ENCODE peak calls at places on chromosomes 7 and 10, in ten cellular contexts. H is CD4-positive, alpha-beta T cell; X is cardiac muscle cell; W is fibroblast of mammary gland; G is A549; K is tibial artery; S is neural crest cell; C is H9; Q is chondrocyte; R is heart left ventricle. Y is an unnamed sample.

GRCh38 chr7:40019558-40019957 is 69.5 kb downstream of the CDK13 start:
- DNase-seq in G (no peak), H (no peak), K (no peak), W (no peak), Q (no peak), R (no peak), X (no peak), C (no peak), S (no peak), Y (no peak)

GRCh38 chr10:42543840-42544372 is 94.5 kb downstream of the ZNF33B start:
- DNase-seq in G (no peak), H (no peak), Q (no peak), R (no peak), K (no peak), X (no peak), S (no peak), W (no peak), C (no peak), Y (no peak)

GRCh38 chr10:42988517-42989395 is 88.1 kb upstream of the RET start:
- DNase-seq in C (no peak), W (no peak), H (no peak), R (no peak), Q (no peak), G (no peak), K (no peak), X (no peak), S (no peak), Y (no peak)

GRCh38 chr7:103867874-103868273 is 121.6 kb downstream of the RELN start:
- DNase-seq in W (no peak), X (no peak), Q (no peak), K (no peak), R (no peak), H (no peak), C (no peak), G (no peak), S (no peak), Y (no peak)

GRCh38 chr7:5393328-5393727 is 30.3 kb downstream of the TNRC18 start:
- DNase-seq in K (no peak), S (no peak), Q (no peak), X (no peak), C (no peak), W (no peak), R (no peak), H (no peak), G (no peak), Y (no peak)

GRCh38 chr10:48366261-48366660 is 59.8 kb downstream of the MAPK8 start:
- DNase-seq in W (no peak), K (no peak), X (no peak), Q (no peak), S (no peak), C (no peak), G (peak), R (no peak), H (no peak), Y (no peak)

GRCh38 chr10:126393076-126393475 is 4.8 kb upstream of the ADAM12 start:
- DNase-seq in C (no peak), G (no peak), Q (no peak), K (no peak), S (no peak), H (no peak), W (no peak), X (no peak), R (no peak), Y (no peak)

GRCh38 chr10:34319197-34319846 is 495.8 kb downstream of the PARD3 start:
- DNase-seq in W (peak), S (no peak), G (peak), Q (no peak), C (no peak), H (no peak), R (no peak), X (peak), K (no peak), Y (no peak)

GRCh38 chr7:15309891-15310290 is 251.9 kb downstream of the AGMO start:
- DNase-seq in W (peak), C (no peak), X (no peak), S (no peak), G (no peak), K (no peak), Q (no peak), R (no peak), H (no peak), Y (no peak)

GRCh38 chr10:3099291-3100092 is 32.1 kb downstream of the PFKP start:
- DNase-seq in X (no peak), H (no peak), G (no peak), R (no peak), S (no peak), W (peak), Q (peak), C (no peak), K (no peak), Y (no peak)

DNA sequence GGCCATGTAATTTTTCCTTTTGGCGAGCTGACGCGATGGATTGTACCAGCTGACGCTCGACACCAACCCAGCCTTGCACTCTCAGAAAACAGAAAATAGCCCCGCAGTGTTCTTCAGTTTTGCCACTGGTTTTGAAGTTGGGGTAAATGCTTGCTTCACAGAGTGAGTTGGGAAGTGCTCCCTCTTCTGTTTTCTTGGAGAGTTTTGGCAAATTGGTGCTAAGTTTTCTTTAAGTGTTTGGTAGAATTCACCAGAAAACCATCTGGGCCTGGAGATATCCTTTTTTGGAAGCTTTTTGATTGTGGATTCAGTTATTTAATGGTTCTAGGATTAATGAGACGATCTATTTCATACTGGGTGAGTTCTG is 252.8 kb downstream of the ELFN1 start:
- DNase-seq in H (no peak), Q (no peak), S (no peak), R (no peak), K (no peak), G (no peak), X (no peak), C (no peak), W (peak), Y (no peak)
- TF ChIP-seq CTCF in H (no peak), Q (peak), S (no peak), R (no peak), K (no peak), G (no peak), X (peak), C (peak), W (peak), Y (no peak)

DNA sequence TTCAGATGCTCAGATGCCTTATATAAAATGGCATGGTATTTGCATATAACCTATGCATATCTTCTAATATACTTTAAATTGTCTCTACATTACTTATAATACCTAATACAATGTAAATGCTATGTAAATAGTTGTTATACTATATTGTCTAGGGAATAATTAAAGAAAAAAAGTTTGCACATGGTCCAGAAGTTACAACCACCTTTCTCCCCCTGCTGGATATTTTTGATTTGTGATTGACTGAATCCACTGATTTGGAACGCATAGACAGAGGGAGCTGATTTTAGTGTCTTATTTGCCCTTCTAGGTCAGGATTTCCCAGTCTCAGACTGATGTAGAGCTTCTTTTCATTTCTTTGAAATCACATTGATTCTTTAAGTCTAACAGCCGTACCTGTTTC is 31.8 kb downstream of the MDFIC start:
- DNase-seq in X (no peak), S (no peak), W (no peak), Q (no peak), H (no peak), C (no peak), G (no peak), K (no peak), R (no peak), Y (no peak)
- TF ChIP-seq CTCF in X (no peak), S (peak), W (peak), Q (peak), H (peak), C (no peak), G (no peak), K (no peak), R (no peak), Y (no peak)

GRCh38 chr7:158187055-158187770 is 400.4 kb downstream of the PTPRN2 start:
- DNase-seq in C (no peak), G (no peak), W (no peak), X (no peak), K (no peak), S (no peak), R (no peak), Q (no peak), H (no peak), Y (no peak)
- TF ChIP-seq CTCF in C (no peak), G (no peak), W (no peak), X (no peak), K (no peak), S (no peak), R (no peak), Q (no peak), H (no peak), Y (no peak)

DNA sequence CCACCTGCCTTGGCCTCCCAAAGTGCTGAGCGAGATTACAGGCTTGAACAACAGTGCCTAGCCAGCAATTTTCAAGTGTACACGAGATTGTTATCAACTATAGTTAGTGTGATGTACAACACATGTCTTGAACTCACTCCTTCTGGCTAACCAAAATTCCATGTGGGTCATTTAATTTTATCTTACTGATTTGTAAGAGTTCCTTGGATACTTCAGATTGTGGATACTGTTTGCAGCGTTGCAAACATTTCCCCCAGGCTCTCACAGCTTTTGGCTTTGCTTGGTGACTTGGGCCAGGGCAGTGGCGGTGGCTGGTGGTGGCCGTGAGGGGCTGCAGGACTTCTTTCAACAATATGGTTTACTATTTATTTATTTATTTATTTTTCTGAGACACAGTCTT is 8.5 kb upstream of the TMEM270 start:
- DNase-seq in Q (no peak), H (no peak), R (no peak), X (no peak), W (no peak), K (no peak), S (no peak), G (no peak), C (no peak), Y (no peak)
- TF ChIP-seq CTCF in Q (no peak), H (no peak), R (no peak), X (no peak), W (no peak), K (no peak), S (no peak), G (no peak), C (peak), Y (no peak)

DNA sequence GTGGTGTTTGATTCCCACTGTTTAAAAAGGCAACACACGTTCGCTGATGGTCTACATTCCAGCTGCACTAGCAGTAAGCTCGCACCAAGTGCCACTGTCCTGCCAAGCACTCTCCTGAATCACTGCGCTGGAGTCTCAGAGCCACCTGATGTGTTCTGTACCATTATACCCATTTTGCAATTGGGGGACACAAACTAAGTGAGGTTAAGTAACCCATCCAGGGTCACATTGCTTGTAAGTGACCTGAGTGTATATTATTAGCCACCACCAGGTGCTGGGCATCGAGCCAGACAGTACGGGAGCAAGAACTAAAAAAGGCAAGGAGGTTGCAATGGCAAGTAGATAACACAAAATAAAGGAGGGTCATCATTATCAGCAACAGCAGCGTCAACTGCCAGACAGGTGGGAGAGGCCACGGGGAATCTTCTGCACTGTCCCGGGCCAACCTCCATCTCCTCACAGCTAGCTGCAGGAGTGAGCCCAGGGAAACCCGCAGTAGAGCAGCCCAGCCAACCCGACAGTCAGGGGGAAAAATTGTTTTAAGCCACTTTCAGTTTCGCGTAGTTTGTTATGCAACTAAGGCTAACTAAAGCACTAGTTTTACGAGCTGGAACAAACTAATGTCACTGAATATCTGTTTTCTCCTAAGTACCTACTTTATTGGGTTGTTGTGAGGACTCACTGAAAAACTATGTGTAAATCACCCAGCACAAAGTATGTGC is 712 bp upstream of the CPVL start:
- DNase-seq in X (peak), R (peak), H (no peak), G (no peak), K (no peak), Q (no peak), S (no peak), W (peak), C (peak), Y (peak)
- TF ChIP-seq CTCF in X (no peak), R (no peak), H (no peak), G (no peak), K (no peak), Q (no peak), S (peak), W (no peak), C (peak), Y (peak)

GRCh38 chr7:8035647-8036518 is 67.3 kb downstream of the GLCCI1 start:
- DNase-seq in R (no peak), K (no peak), G (peak), C (peak), Q (no peak), X (peak), W (peak), S (no peak), H (no peak), Y (no peak)
- TF ChIP-seq CTCF in R (no peak), K (no peak), G (peak), C (peak), Q (peak), X (peak), W (peak), S (peak), H (peak), Y (peak)

GRCh38 chr10:83991986-83992753 is 147.1 kb upstream of the GHITM start:
- DNase-seq in H (no peak), K (no peak), W (no peak), R (no peak), S (peak), X (peak), G (peak), Q (no peak), C (peak), Y (peak)
- TF ChIP-seq CTCF in H (no peak), K (no peak), W (peak), R (no peak), S (peak), X (peak), G (no peak), Q (peak), C (peak), Y (peak)

DNA sequence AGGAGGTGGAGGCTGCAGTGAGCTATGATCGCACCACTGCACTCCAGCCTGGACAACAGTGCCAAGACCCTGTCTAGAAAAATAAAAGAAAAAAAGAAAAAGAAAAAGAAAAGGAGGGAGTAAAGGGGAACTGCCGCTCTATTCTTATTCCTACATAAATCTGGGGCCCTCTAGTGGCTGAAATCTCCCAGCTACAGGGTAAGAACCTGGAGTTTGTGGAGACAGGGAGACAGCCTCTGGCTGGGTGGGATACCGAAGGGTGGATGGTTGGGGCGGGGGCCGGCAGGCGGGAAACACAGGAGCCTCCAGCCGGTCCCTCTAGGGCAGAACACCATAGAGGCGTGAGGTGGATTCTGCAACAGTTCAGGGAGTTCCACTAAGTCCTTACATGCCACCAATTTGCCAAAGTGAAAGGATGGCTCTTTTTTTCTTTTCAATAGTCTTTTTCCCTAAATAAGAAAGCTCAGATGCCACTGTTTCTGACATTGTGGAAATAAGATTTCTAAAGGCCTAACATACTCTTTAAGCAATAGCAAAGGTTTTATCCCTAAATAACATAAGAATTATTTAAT is 117.3 kb downstream of the SVIL start:
- DNase-seq in C (peak), H (no peak), W (peak), R (no peak), K (no peak), X (peak), G (peak), Q (no peak), S (peak), Y (peak)
- TF ChIP-seq CTCF in C (peak), H (no peak), W (peak), R (peak), K (no peak), X (peak), G (peak), Q (peak), S (peak), Y (peak)

DNA sequence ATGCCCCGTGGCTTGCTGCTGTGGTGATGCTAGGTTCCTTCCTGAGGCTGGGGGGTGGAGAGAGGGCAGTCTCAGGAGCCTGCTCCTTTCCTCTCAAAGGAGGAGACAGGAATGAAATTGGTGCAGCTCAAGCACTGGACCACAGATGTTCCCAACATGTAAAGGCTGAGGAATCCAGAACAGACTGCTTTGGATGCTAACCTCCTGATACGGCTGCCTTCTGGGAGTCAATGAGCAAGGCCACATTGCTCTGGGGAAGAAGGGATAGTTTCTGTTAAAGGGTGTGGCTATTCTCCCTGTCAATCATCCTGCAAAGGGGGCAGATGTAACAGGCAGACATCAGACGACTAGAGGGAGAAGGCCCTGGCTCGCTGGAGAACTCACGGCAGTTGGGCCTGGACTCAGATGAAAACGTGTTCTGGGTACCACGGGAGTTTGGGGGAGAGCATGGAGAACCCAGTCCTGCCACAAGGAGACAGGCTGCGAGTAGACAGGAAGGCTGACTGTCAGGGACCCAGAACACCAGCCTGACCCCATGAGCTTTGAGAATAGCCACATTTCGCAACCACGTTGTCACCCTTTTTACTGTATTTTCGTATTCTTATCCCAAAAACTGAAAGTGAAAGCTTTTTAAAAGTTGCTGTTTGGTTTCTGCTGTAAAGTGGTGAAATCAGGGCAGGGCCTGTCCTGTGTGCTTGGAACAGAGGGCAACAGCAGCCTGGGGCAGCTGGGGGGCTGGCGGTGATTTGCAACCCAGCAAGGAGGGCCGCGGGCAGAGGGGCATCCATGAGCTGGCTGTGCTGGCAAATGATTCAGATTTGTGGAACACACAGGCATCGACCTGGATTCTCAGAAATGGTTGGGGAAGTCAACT is 95.4 kb downstream of the MYOF start:
- DNase-seq in C (no peak), H (no peak), Q (no peak), X (no peak), K (no peak), R (peak), G (no peak), S (no peak), W (peak), Y (no peak)
- TF ChIP-seq CTCF in C (no peak), H (no peak), Q (no peak), X (no peak), K (no peak), R (no peak), G (no peak), S (no peak), W (no peak), Y (no peak)

GRCh38 chr10:11147723-11148122 is 130.1 kb downstream of the CELF2 start:
- DNase-seq in X (no peak), G (no peak), S (no peak), R (no peak), K (no peak), C (no peak), H (no peak), Q (no peak), W (no peak), Y (no peak)
- TF ChIP-seq CTCF in X (no peak), G (no peak), S (no peak), R (no peak), K (no peak), C (no peak), H (no peak), Q (no peak), W (no peak), Y (no peak)